ENCODE peak calls at places on chromosomes 5 and 9, in four cellular contexts. I is BJ, L is hepatocyte, Q is hippocampal formation. V is an unnamed sample.

GRCh38 chr9:98933185-98933584 is 10.5 kb upstream of the COL15A1 start:
- DNase-seq in Q (no peak), L (no peak), I (no peak), V (no peak)

GRCh38 chr5:56669534-56670483 is 145.5 kb upstream of the MAP3K1 start:
- DNase-seq in Q (peak), I (no peak), L (peak), V (no peak)

GRCh38 chr5:79235578-79236363 is at the start of gene JMY:
- DNase-seq in I (no peak), L (peak), Q (peak), V (peak)

GRCh38 chr5:148398698-148399121 is 15.0 kb downstream of the FBXO38 start:
- DNase-seq in I (no peak), L (no peak), Q (no peak), V (peak)

GRCh38 chr9:112332272-112332671 is 1.1 kb downstream of the PTBP3 start:
- DNase-seq in Q (no peak), I (no peak), L (no peak), V (no peak)

GRCh38 chr5:15142458-15142857 is 270.9 kb upstream of the ANKH start:
- DNase-seq in L (peak), I (peak), Q (no peak), V (no peak)

GRCh38 chr5:56612759-56613158 is 202.6 kb upstream of the MAP3K1 start:
- DNase-seq in L (no peak), Q (no peak), I (no peak), V (no peak)

GRCh38 chr9:110650991-110651411 is 17.6 kb upstream of the MUSK start:
- DNase-seq in Q (peak), L (peak), I (peak), V (no peak)

GRCh38 chr9:113380869-113381378 is 4.1 kb upstream of the HDHD3 start:
- DNase-seq in L (peak), Q (no peak), I (no peak), V (no peak)

GRCh38 chr5:159017787-159018186 is 81.9 kb downstream of the EBF1 start:
- DNase-seq in I (no peak), Q (no peak), L (peak), V (peak)

GRCh38 chr5:79878721-79879336 is 112.2 kb downstream of the MTX3 start:
- DNase-seq in L (no peak), I (no peak), Q (no peak), V (peak)